ENCODE peak calls at places on chromosomes 11 and 22, in five cellular contexts. O is left ventricle myocardium inferior, H is GM23338, Y is colonic mucosa, C is SK-N-SH. R is an unnamed sample. For H3K27me3 and H3K36me3, the result is how much of the 10 kb centered on the place peaks cover.

GRCh38 chr11:134124660-134125451 is 56.0 kb downstream of the JAM3 start:
- DNase-seq in C (peak), H (peak), O (peak), Y (no peak), R (peak)

GRCh38 chr22:24338701-24339451 is 68.2 kb downstream of the SPECC1L start:
- DNase-seq in O (no peak), Y (no peak), C (no peak), H (peak), R (peak)

GRCh38 chr11:63763506-63764200 is 4.9 kb downstream of the ZFTA start:
- DNase-seq in O (peak), H (peak), C (peak), Y (peak), R (peak)

GRCh38 chr11:61378713-61379313 is 13.6 kb upstream of the TMEM216 start:
- DNase-seq in Y (no peak), O (no peak), H (no peak), C (no peak), R (no peak)

GRCh38 chr11:123061403-123062157 is at the start of gene HSPA8:
- DNase-seq in H (peak), Y (peak), C (peak), O (peak), R (no peak)

GRCh38 chr11:131591051-131591461 is 220.6 kb downstream of the NTM start:
- DNase-seq in C (no peak), O (no peak), H (peak), Y (no peak), R (peak)

GRCh38 chr11:43269229-43269928 is 42.4 kb upstream of the API5 start:
- DNase-seq in O (peak), Y (no peak), C (peak), H (peak), R (peak)

GRCh38 chr11:70073188-70073817 is 4.8 kb upstream of the ANO1 start:
- DNase-seq in Y (no peak), O (no peak), H (peak), C (no peak), R (peak)

GRCh38 chr11:82890941-82891340 is 9.3 kb downstream of the PRCP start:
- DNase-seq in Y (no peak), O (no peak), C (no peak), H (no peak), R (no peak)

GRCh38 chr11:34105957-34106504 is 602 bp downstream of the NAT10 start:
- DNase-seq in H (no peak), C (peak), Y (no peak), O (no peak), R (no peak)

GRCh38 chr11:8541448-8541847 is 52.6 kb downstream of the STK33 start:
- DNase-seq in H (no peak), Y (no peak), C (no peak), O (no peak), R (no peak)

GRCh38 chr11:123490527-123490926 is 60.5 kb downstream of the GRAMD1B start:
- DNase-seq in C (no peak), Y (no peak), O (no peak), H (peak), R (peak)

GRCh38 chr22:27804016-27804415 is 2.5 kb upstream of the MN1 start:
- DNase-seq in H (no peak), O (no peak), C (no peak), Y (no peak), R (no peak)

GRCh38 chr11:72534859-72535547 is 100.7 kb upstream of the CLPB start:
- DNase-seq in H (peak), Y (no peak), O (no peak), C (peak), R (peak)

GRCh38 chr11:64772318-64773018 is 5.9 kb downstream of the SF1 start:
- DNase-seq in C (no peak), H (no peak), O (no peak), Y (no peak), R (no peak)

GRCh38 chr22:42313804-42314581 is 43.5 kb upstream of the TCF20 start:
- DNase-seq in O (peak), Y (peak), H (peak), C (peak), R (peak)

GRCh38 chr11:128516886-128517285 is 70.5 kb downstream of the ETS1 start:
- DNase-seq in Y (no peak), O (no peak), H (no peak), C (no peak), R (no peak)

GRCh38 chr11:128515766-128516466 is 71.4 kb downstream of the ETS1 start:
- DNase-seq in Y (no peak), H (no peak), C (no peak), O (no peak), R (no peak)

GRCh38 chr11:128517457-128518230 is 69.7 kb downstream of the ETS1 start:
- DNase-seq in O (no peak), H (no peak), Y (no peak), C (no peak), R (no peak)

GRCh38 chr11:128515086-128515485 is 72.3 kb downstream of the ETS1 start:
- DNase-seq in H (no peak), Y (no peak), C (no peak), O (no peak), R (no peak)

DNA sequence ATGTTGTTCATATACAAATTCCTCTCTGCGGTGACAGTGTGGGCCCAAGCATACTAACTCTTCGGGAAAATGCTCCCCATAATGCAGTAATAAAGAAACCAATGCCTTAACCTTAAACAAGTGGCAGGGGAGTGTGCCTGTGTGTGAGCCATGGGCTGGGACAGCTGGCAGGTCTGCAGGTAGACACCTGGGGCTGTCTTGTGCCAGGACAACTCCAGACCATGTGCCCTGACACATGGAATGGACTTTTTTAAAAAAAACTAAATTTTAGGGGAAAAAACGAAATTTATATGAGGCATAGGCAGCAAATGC is 70.9 kb downstream of the ETS1 start:
- DNase-seq in H (no peak), Y (no peak), C (no peak), O (no peak), R (no peak)
- H3K4me3 ChIP-seq in H (no peak), Y (no peak), C (no peak), O (peak), R (no peak)

GRCh38 chr11:13367115-13367514 is 89.5 kb downstream of the BMAL1 start:
- DNase-seq in C (no peak), Y (no peak), H (no peak), O (no peak), R (no peak)
- H3K27me3 ChIP-seq in C (under half), Y (under half), H (under half), O (under half), R (under half)

DNA sequence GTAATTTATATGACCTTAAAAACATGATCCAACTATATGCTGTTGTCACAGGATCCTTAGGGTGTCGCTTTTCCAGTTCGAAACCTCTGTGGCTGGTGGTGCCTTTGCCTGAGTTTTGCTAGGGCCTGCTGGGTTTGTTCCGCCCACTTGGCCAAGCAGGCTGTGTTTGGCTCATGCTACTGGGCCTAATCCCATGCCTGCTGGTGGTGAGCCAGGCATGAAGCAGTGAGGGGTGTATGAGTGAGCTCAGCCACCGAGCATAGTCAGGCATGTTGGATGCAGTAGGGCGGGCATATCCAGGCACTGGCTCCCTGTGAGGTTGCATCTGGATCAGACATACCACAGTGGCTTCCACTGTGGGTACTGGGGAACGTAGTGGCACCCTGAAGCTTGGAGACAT is 16.3 kb downstream of the NPAT start:
- DNase-seq in O (no peak), H (no peak), C (no peak), Y (no peak), R (no peak)
- H3K36me3 ChIP-seq in O (half or more), H (under half), C (half or more), Y (under half), R (under half)

GRCh38 chr22:36395922-36396321 is 8.2 kb upstream of the MYH9 start:
- DNase-seq in C (peak), Y (no peak), O (no peak), H (no peak), R (no peak)
- H3K4me3 ChIP-seq in C (no peak), Y (no peak), O (no peak), H (no peak), R (no peak)

GRCh38 chr22:49623715-49624114 is 204.0 kb downstream of the BRD1 start:
- DNase-seq in C (no peak), O (no peak), H (no peak), Y (no peak), R (no peak)
- H3K27me3 ChIP-seq in C (under half), O (under half), H (under half), Y (under half), R (under half)

DNA sequence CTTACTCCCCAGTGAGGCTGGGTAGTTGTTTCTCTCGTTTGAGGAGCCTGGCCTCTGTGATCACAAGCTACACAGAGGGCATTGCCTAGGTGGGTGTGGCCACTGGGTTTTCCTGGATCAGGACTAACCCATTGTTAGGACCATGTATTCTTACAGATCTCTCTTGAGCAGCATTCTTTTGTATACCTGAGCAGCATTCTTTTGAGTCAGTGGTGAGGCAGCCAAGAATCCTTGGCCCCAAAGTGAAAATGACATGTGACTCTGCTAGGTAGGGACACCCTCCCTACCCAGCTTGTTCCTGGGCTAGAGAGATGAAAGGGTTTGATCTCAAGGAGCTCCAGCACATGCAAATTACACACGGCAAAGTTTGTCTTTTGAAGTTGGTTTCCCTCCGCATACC is 55.1 kb upstream of the HORMAD2 start:
- DNase-seq in H (peak), Y (no peak), O (no peak), C (no peak), R (no peak)
- H3K36me3 ChIP-seq in H (under half), Y (under half), O (half or more), C (under half), R (under half)

GRCh38 chr22:40684728-40685127 is 5.4 kb downstream of the MCHR1 start:
- DNase-seq in H (peak), Y (no peak), C (no peak), O (no peak), R (peak)
- H3K4me3 ChIP-seq in H (peak), Y (no peak), C (no peak), O (no peak), R (peak)

GRCh38 chr11:87740513-87740912 is 434.7 kb downstream of the RAB38 start:
- DNase-seq in H (no peak), Y (no peak), C (no peak), O (no peak), R (no peak)

GRCh38 chr11:87739766-87740165 is 435.5 kb downstream of the RAB38 start:
- DNase-seq in O (no peak), C (no peak), Y (no peak), H (no peak), R (no peak)

GRCh38 chr11:87743002-87743401 is 432.2 kb downstream of the RAB38 start:
- DNase-seq in Y (no peak), H (peak), O (no peak), C (no peak), R (peak)

GRCh38 chr11:87736928-87737327 is 438.3 kb downstream of the RAB38 start:
- DNase-seq in O (no peak), Y (no peak), H (no peak), C (no peak), R (no peak)

DNA sequence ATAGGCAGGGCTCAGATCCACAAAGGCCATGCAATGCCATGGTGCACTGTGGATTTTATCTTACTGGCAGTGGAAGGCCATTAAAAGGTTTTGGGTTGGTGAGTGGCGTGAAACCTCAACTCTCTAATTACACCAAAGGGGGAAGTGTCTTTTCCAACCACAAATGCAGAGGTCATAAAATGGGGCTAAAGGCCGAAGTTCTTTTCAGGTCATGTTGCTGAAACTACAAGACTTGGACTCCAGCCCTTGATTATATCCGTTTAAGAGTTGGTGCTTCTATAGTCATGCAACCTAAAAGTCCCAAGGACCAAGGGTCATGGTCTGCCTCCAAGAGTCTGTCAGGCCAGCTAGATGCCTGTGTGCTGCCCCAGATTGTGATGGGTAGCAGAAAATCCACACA is 434.3 kb downstream of the RAB38 start:
- DNase-seq in C (no peak), H (no peak), O (no peak), Y (peak), R (no peak)
- H3K27me3 ChIP-seq in C (under half), H (under half), O (under half), Y (under half), R (under half)